ENCODE peak calls at places on chromosomes 13 and 19, in ten cellular contexts. V is BE2C, S is mesendoderm, I is kidney epithelial cell, E is heart right ventricle, T is lower lobe of right lung, P is breast epithelium, A is upper lobe of right lung, D is transverse colon, Q is left ventricle myocardium inferior. W is an unnamed sample.
A peak's percentile ranks its signal among the peaks of the same experiment; 100 is the strongest.

GRCh38 chr19:31139871-31140505 is 209.2 kb downstream of the TSHZ3 start:
- DNase-seq in A (no peak), V (no peak), Q (no peak), T (no peak), D (no peak), S (no peak), I (peak; percentile 83), E (no peak), P (no peak), W (no peak)

GRCh38 chr13:40402931-40403412 is 263.5 kb downstream of the FOXO1 start:
- DNase-seq in E (no peak), V (no peak), D (no peak), S (peak; percentile 31), T (no peak), Q (no peak), P (no peak), I (peak; percentile 37), A (no peak), W (no peak)

GRCh38 chr13:24381539-24382265 is 72.3 kb downstream of the C1QTNF9 start:
- DNase-seq in Q (no peak), T (no peak), D (no peak), E (no peak), A (no peak), S (no peak), I (no peak), P (no peak), V (no peak), W (peak; percentile 36)

GRCh38 chr19:39401549-39402416 is 4.9 kb upstream of the ZFP36 start:
- DNase-seq in P (no peak), Q (no peak), V (peak; percentile 38), D (peak; percentile 90), I (peak; percentile 81), S (peak; percentile 70), E (peak; percentile 31), A (peak; percentile 79), T (peak; percentile 82), W (no peak)

GRCh38 chr19:1000095-1000494 is at the start of gene GRIN3B:
- DNase-seq in V (peak; percentile 75), S (peak; percentile 69), Q (no peak), I (no peak), D (peak; percentile 73), P (peak; percentile 69), E (peak; percentile 50), A (peak; percentile 83), T (peak; percentile 76), W (no peak)

GRCh38 chr19:18846862-18847515 is 15.2 kb downstream of the UPF1 start:
- DNase-seq in Q (peak; percentile 81), I (peak; percentile 23), T (peak; percentile 85), A (peak; percentile 88), V (peak; percentile 89), D (peak; percentile 80), P (no peak), E (peak; percentile 83), S (peak; percentile 80), W (peak; percentile 66)

GRCh38 chr19:17579523-17580244 is 24.2 kb downstream of the COLGALT1 start:
- DNase-seq in S (peak; percentile 90), T (peak; percentile 81), D (peak; percentile 78), I (no peak), A (peak; percentile 81), E (peak; percentile 55), P (no peak), Q (peak; percentile 38), V (peak; percentile 93), W (peak; percentile 57)

GRCh38 chr19:51469629-51470028 is 8.7 kb upstream of the CEACAM18 start:
- DNase-seq in S (no peak), I (no peak), Q (no peak), P (no peak), E (no peak), D (no peak), T (no peak), V (no peak), A (no peak), W (no peak)

GRCh38 chr13:99256283-99256682 is 1.9 kb downstream of the GPR18 start:
- DNase-seq in T (no peak), Q (no peak), S (no peak), P (no peak), D (no peak), E (no peak), V (no peak), A (no peak), I (no peak), W (no peak)

GRCh38 chr13:51887441-51887840 is 25.7 kb downstream of the CCDC70 start:
- DNase-seq in E (no peak), I (no peak), P (no peak), Q (no peak), T (no peak), D (no peak), V (no peak), S (no peak), A (no peak), W (no peak)

GRCh38 chr13:31236211-31236786 is 36.5 kb downstream of the B3GLCT start:
- DNase-seq in S (peak; percentile 37), P (no peak), A (no peak), D (no peak), T (no peak), V (peak; percentile 24), Q (no peak), E (no peak), I (peak; percentile 1), W (no peak)

GRCh38 chr13:21075303-21076264 is 14.2 kb upstream of the LATS2 start:
- DNase-seq in I (no peak), T (peak; percentile 66), V (no peak), D (no peak), S (peak; percentile 67), E (peak; percentile 48), P (no peak), Q (peak; percentile 53), A (peak; percentile 72), W (peak; percentile 28)

GRCh38 chr13:46716821-46717220 is 80.1 kb downstream of the ESD start:
- DNase-seq in D (no peak), Q (no peak), I (no peak), V (no peak), T (no peak), E (no peak), P (no peak), S (no peak), A (no peak), W (no peak)

GRCh38 chr13:112010714-112011113 is 56.2 kb upstream of the SOX1 start:
- DNase-seq in A (no peak), T (no peak), Q (no peak), I (no peak), S (no peak), E (no peak), P (no peak), V (no peak), D (no peak), W (no peak)

DNA sequence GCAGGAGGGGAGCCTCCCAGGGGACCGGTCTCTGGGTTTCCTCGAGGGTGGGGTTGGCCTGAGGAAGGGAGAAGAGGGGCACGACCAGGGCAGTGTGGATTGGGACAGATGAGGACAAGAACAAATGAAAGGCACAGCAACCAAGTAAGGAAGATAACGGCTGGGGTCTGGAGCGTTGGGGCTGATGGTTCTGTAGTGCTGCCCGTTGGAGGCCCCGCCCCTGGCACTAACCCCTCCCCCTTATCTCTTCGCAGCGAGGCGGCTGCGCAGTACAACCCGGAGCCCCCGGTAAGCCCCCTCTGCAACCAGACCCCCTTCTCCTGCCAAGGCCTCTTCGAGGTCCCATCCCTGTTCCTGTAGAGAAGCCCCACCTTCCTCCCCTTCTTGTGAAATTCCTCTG is 2.2 kb downstream of the CAPNS1 start:
- DNase-seq in D (no peak), A (no peak), S (no peak), T (no peak), I (no peak), P (no peak), E (no peak), V (no peak), Q (peak; percentile 21), W (no peak)
- H3K4me3 ChIP-seq in D (no peak overlapping the region), A (no peak overlapping the region), S (no peak overlapping the region), T (peak overlapping the region; percentile 93), I (no peak overlapping the region), P (no peak overlapping the region), E (no peak overlapping the region), V (no peak overlapping the region), Q (peak overlapping the region; percentile 86), W (no peak overlapping the region)

GRCh38 chr13:105773887-105774538 is 761.4 kb downstream of the EFNB2 start:
- DNase-seq in T (no peak), D (no peak), A (no peak), S (peak; percentile 75), V (peak; percentile 43), P (no peak), I (peak; percentile 89), Q (no peak), E (no peak), W (no peak)

GRCh38 chr13:105778196-105778595 is 757.3 kb downstream of the EFNB2 start:
- DNase-seq in A (no peak), T (no peak), D (no peak), P (no peak), S (no peak), Q (no peak), E (no peak), V (no peak), I (no peak), W (no peak)

GRCh38 chr13:105773241-105773640 is 762.2 kb downstream of the EFNB2 start:
- DNase-seq in Q (no peak), V (no peak), S (peak; percentile 75), D (no peak), T (no peak), P (no peak), E (no peak), A (no peak), I (no peak), W (no peak)

GRCh38 chr13:105774739-105775460 is 760.6 kb downstream of the EFNB2 start:
- DNase-seq in A (no peak), Q (no peak), T (no peak), E (no peak), I (peak; percentile 97), S (peak; percentile 57), V (no peak), P (no peak), D (no peak), W (no peak)
- H3K4me3 ChIP-seq in A (no peak overlapping the region), Q (peak overlapping the region; percentile 1), T (no peak overlapping the region), E (no peak overlapping the region), I (no peak overlapping the region), S (no peak overlapping the region), V (no peak overlapping the region), P (no peak overlapping the region), D (no peak overlapping the region), W (no peak overlapping the region)

GRCh38 chr19:41223431-41224234 is 4.6 kb downstream of the AXL start:
- DNase-seq in Q (no peak), T (no peak), A (no peak), S (peak; percentile 96), P (no peak), V (no peak), D (no peak), E (no peak), I (peak; percentile 88), W (no peak)
- H3K4me3 ChIP-seq in Q (peak overlapping the region; percentile 11), T (no peak overlapping the region), A (no peak overlapping the region), S (no peak overlapping the region), P (peak overlapping the region; percentile 2), V (no peak overlapping the region), D (no peak overlapping the region), E (no peak overlapping the region), I (no peak overlapping the region), W (no peak overlapping the region)

GRCh38 chr13:95440441-95441088 is 112.0 kb upstream of the CLDN10 start:
- DNase-seq in Q (no peak), T (no peak), I (no peak), S (no peak), A (no peak), D (no peak), V (no peak), E (no peak), P (no peak), W (no peak)
- H3K4me3 ChIP-seq in Q (no peak overlapping the region), T (no peak overlapping the region), I (no peak overlapping the region), S (no peak overlapping the region), A (no peak overlapping the region), D (no peak overlapping the region), V (no peak overlapping the region), E (no peak overlapping the region), P (no peak overlapping the region), W (no peak overlapping the region)